ENCODE peak calls at places on chromosome 19, in six cellular contexts. U is heart right ventricle, E is choroid plexus epithelial cell, P is brain microvascular endothelial cell, V is pancreas, F is progenitor cell of endocrine pancreas. H is an unnamed sample.

GRCh38 chr19:8335343-8336071 is 7.6 kb downstream of the KANK3 start:
- DNase-seq in U (no peak), E (no peak), P (no peak), V (no peak), F (no peak), H (no peak)

GRCh38 chr19:9793051-9793591 is 24.6 kb upstream of the ZNF846 start:
- DNase-seq in U (peak; percentile 55), E (peak; percentile 65), P (peak; percentile 45), V (no peak), F (no peak), H (no peak)

GRCh38 chr19:5905072-5905778 is 553 bp downstream of the VMAC start:
- DNase-seq in U (no peak), E (no peak), P (no peak), V (no peak), F (no peak), H (no peak)

GRCh38 chr19:10471909-10472308 is 31.2 kb downstream of the KEAP1 start:
- DNase-seq in U (no peak), E (peak; percentile 71), P (peak; percentile 35), V (no peak), F (no peak), H (peak; percentile 53)

GRCh38 chr19:10454267-10454666 is 33.9 kb downstream of the PDE4A start:
- DNase-seq in U (no peak), E (peak; percentile 41), P (no peak), V (no peak), F (peak; percentile 18), H (peak; percentile 38)

GRCh38 chr19:3369337-3370213 is 3.2 kb downstream of the NFIC start:
- DNase-seq in U (no peak), E (peak; percentile 42), P (no peak), V (no peak), F (no peak), H (peak; percentile 61)

GRCh38 chr19:33325920-33326319 is 23.6 kb upstream of the CEBPA start:
- DNase-seq in U (no peak), E (no peak), P (no peak), V (no peak), F (no peak), H (peak; percentile 41)

GRCh38 chr19:8731428-8732169 is 10.2 kb downstream of the OR2Z1 start:
- DNase-seq in U (no peak), E (no peak), P (no peak), V (no peak), F (no peak), H (no peak)

GRCh38 chr19:19662866-19663291 is 597 bp downstream of the ATP13A1 start:
- DNase-seq in U (no peak), E (no peak), P (no peak), V (no peak), F (no peak), H (peak; percentile 25)

GRCh38 chr19:9945319-9945966 is 9.1 kb upstream of the OLFM2 start:
- DNase-seq in U (peak; percentile 89), E (peak; percentile 92), P (peak; percentile 98), V (peak; percentile 29), F (no peak), H (peak; percentile 79)

GRCh38 chr19:47741544-47742125 is 3.7 kb upstream of the NOP53 start:
- DNase-seq in U (no peak), E (no peak), P (no peak), V (no peak), F (no peak), H (no peak)

GRCh38 chr19:44305457-44305856 is 632 bp upstream of the ZNF235 start:
- DNase-seq in U (no peak), E (no peak), P (no peak), V (no peak), F (no peak), H (no peak)

GRCh38 chr19:42282036-42282762 is 13.1 kb downstream of the CIC start:
- DNase-seq in U (peak; percentile 29), E (peak; percentile 59), P (no peak), V (no peak), F (no peak), H (no peak)

GRCh38 chr19:18507021-18507726 is 14.7 kb downstream of the ELL start:
- DNase-seq in U (peak; percentile 63), E (no peak), P (no peak), V (no peak), F (no peak), H (no peak)

GRCh38 chr19:10421240-10421948 is 1.1 kb downstream of the PDE4A start:
- DNase-seq in U (no peak), E (no peak), P (no peak), V (no peak), F (no peak), H (no peak)

GRCh38 chr19:294819-295686 is 3.9 kb upstream of the PLPP2 start:
- DNase-seq in U (no peak), E (peak; percentile 50), P (peak; percentile 18), V (no peak), F (peak; percentile 48), H (peak; percentile 39)

GRCh38 chr19:42023121-42023942 is 29.3 kb upstream of the ATP1A3 start:
- DNase-seq in U (no peak), E (peak; percentile 50), P (peak; percentile 15), V (no peak), F (no peak), H (peak; percentile 35)

GRCh38 chr19:4206818-4207484 is 22.4 kb upstream of the EBI3 start:
- DNase-seq in U (no peak), E (peak; percentile 71), P (no peak), V (no peak), F (no peak), H (peak; percentile 32)

GRCh38 chr19:33110201-33110910 is 21.6 kb upstream of the WDR88 start:
- DNase-seq in U (no peak), E (peak; percentile 86), P (peak; percentile 83), V (no peak), F (no peak), H (no peak)

GRCh38 chr19:47719047-47719885 is 6.0 kb downstream of the EHD2 start:
- DNase-seq in U (peak; percentile 92), E (peak; percentile 97), P (peak; percentile 85), V (peak; percentile 79), F (no peak), H (peak; percentile 89)

GRCh38 chr19:5484398-5485285 is 29.4 kb downstream of the ZNRF4 start:
- DNase-seq in U (no peak), E (peak; percentile 17), P (no peak), V (peak; percentile 64), F (peak; percentile 59), H (no peak)

GRCh38 chr19:17405250-17406038 is at the start of gene BST2:
- DNase-seq in U (peak; percentile 72), E (peak; percentile 76), P (peak; percentile 21), V (no peak), F (no peak), H (peak; percentile 95)

GRCh38 chr19:18292460-18292809 is 11.0 kb upstream of the JUND start:
- DNase-seq in U (no peak), E (no peak), P (no peak), V (no peak), F (no peak), H (peak; percentile 86)

GRCh38 chr19:36340786-36341386 is 38.1 kb downstream of the ZFP14 start:
- DNase-seq in U (no peak), E (no peak), P (no peak), V (no peak), F (no peak), H (no peak)

GRCh38 chr19:58538257-58539168 is 5.4 kb upstream of the TRIM28 start:
- DNase-seq in U (peak; percentile 53), E (no peak), P (no peak), V (peak; percentile 14), F (peak; percentile 73), H (no peak)

GRCh38 chr19:43594710-43595604 is 977 bp downstream of the IRGQ start:
- DNase-seq in U (no peak), E (peak; percentile 86), P (peak; percentile 45), V (peak; percentile 38), F (peak; percentile 42), H (peak; percentile 57)

GRCh38 chr19:29527500-29528328 is 1.9 kb downstream of the VSTM2B start:
- DNase-seq in U (no peak), E (no peak), P (no peak), V (no peak), F (no peak), H (no peak)

GRCh38 chr19:17090501-17091074 is 15.0 kb downstream of the MYO9B start:
- DNase-seq in U (no peak), E (no peak), P (peak; percentile 66), V (no peak), F (no peak), H (no peak)

DNA sequence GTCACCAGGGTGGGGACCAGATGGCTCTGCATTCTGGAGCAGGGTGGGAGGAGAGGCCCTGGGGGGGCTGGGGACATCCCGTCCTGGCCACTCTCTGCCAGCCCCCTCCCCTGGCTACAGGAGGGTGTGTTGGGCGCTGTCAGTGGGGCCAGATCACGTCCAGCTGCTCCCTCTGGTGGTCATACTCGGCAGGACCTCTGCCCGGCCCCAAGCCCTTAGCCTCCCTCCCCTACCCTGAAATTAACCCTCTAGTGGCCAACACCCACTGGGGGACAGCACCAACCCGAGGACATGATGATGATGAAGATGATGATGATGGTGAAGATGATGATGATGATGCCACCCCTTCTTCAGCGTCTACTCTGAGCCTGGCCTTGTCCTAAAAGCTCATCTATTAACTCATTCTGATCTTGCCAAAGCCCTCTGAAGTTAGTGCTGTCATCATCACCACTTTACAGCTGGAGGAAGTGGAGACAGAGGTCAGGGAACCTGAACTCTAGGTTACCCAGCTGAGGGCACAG is 590 bp upstream of the LGI4 start:
- DNase-seq in U (peak; percentile 80), E (peak; percentile 73), P (peak; percentile 44), V (peak; percentile 67), F (peak; percentile 79), H (peak; percentile 73)
- TF ChIP-seq CTCF in U (peak; percentile 94), E (peak; percentile 87), P (peak; percentile 93), V (peak; percentile 84), F (peak; percentile 94), H (peak; percentile 79)

GRCh38 chr19:28217064-28217463 is 995.9 kb downstream of the UQCRFS1 start:
- DNase-seq in U (no peak), E (no peak), P (no peak), V (no peak), F (no peak), H (no peak)
- TF ChIP-seq CTCF in U (no peak), E (no peak), P (no peak), V (no peak), F (no peak), H (no peak)

GRCh38 chr19:2199215-2199614 is 35.5 kb downstream of the DOT1L start:
- DNase-seq in U (no peak), E (no peak), P (no peak), V (no peak), F (no peak), H (no peak)
- TF ChIP-seq CTCF in U (peak; percentile 33), E (peak; percentile 50), P (peak; percentile 63), V (no peak), F (peak; percentile 47), H (no peak)

GRCh38 chr19:7333198-7334118 is 15.3 kb upstream of the ARHGEF18 start:
- DNase-seq in U (peak; percentile 64), E (no peak), P (no peak), V (no peak), F (no peak), H (peak; percentile 25)

GRCh38 chr19:7326105-7326877 is 22.4 kb upstream of the ARHGEF18 start:
- DNase-seq in U (no peak), E (peak; percentile 51), P (peak; percentile 10), V (no peak), F (no peak), H (peak; percentile 57)

GRCh38 chr19:7331446-7331845 is 17.3 kb upstream of the ARHGEF18 start:
- DNase-seq in U (no peak), E (no peak), P (no peak), V (no peak), F (no peak), H (no peak)

GRCh38 chr19:7327802-7328201 is 20.9 kb upstream of the ARHGEF18 start:
- DNase-seq in U (no peak), E (no peak), P (no peak), V (no peak), F (no peak), H (no peak)

GRCh38 chr19:7328647-7329046 is 20.1 kb upstream of the ARHGEF18 start:
- DNase-seq in U (no peak), E (no peak), P (no peak), V (no peak), F (no peak), H (no peak)
- TF ChIP-seq CTCF in U (no peak), E (no peak), P (no peak), V (no peak), F (no peak), H (no peak)

H was measured in MCF 10A.